ENCODE peak calls at places on chromosome 9, in six cellular contexts. Y is H1, S is bronchial epithelial cell, X is upper lobe of right lung, V is heart left ventricle, R is ovary. J is an unnamed sample.
A peak's percentile ranks its signal among the peaks of the same experiment; 100 is the strongest.

GRCh38 chr9:134663753-134664415 is 22.3 kb downstream of the COL5A1 start:
- DNase-seq in V (peak; percentile 28), S (no peak), X (peak; percentile 40), R (peak; percentile 27), Y (no peak), J (peak; percentile 76)

GRCh38 chr9:6931913-6932312 is 174.1 kb downstream of the KDM4C start:
- DNase-seq in V (no peak), Y (no peak), S (peak; percentile 89), X (no peak), R (no peak), J (peak; percentile 78)

GRCh38 chr9:18920141-18920611 is 112.8 kb downstream of the SAXO1 start:
- DNase-seq in Y (no peak), S (peak; percentile 7), X (no peak), V (no peak), R (no peak), J (peak; percentile 75)

GRCh38 chr9:33445389-33445881 is 2.0 kb downstream of the AQP3 start:
- DNase-seq in X (peak; percentile 87), S (no peak), V (no peak), R (peak; percentile 46), Y (no peak), J (no peak)

GRCh38 chr9:87112656-87113055 is 165.3 kb upstream of the GAS1 start:
- DNase-seq in V (no peak), S (no peak), Y (no peak), R (no peak), X (no peak), J (no peak)

GRCh38 chr9:88538311-88539085 is 3.5 kb downstream of the NXNL2 start:
- DNase-seq in Y (no peak), X (no peak), S (no peak), V (no peak), R (no peak), J (no peak)

GRCh38 chr9:13279284-13280162 is at the start of gene MPDZ:
- DNase-seq in Y (peak; percentile 79), X (peak; percentile 86), R (peak; percentile 87), S (peak; percentile 27), V (peak; percentile 83), J (peak; percentile 66)

GRCh38 chr9:101791938-101792337 is 53.5 kb upstream of the GRIN3A start:
- DNase-seq in Y (peak; percentile 77), S (peak; percentile 32), R (no peak), V (no peak), X (no peak), J (peak; percentile 0)

GRCh38 chr9:134657666-134658377 is 16.2 kb downstream of the COL5A1 start:
- DNase-seq in X (peak; percentile 36), V (peak; percentile 53), Y (no peak), R (peak; percentile 18), S (no peak), J (no peak)

GRCh38 chr9:95008151-95008771 is 281.8 kb downstream of the AOPEP start:
- DNase-seq in Y (no peak), V (no peak), R (no peak), X (no peak), S (peak; percentile 55), J (peak; percentile 43)

GRCh38 chr9:88712484-88712883 is 177.5 kb downstream of the NXNL2 start:
- DNase-seq in X (no peak), V (no peak), Y (no peak), R (no peak), S (no peak), J (no peak)

GRCh38 chr9:2722715-2723114 is 5.4 kb downstream of the KCNV2 start:
- DNase-seq in R (no peak), S (peak; percentile 93), V (no peak), Y (no peak), X (no peak), J (peak; percentile 46)

GRCh38 chr9:2718001-2718697 is 839 bp downstream of the KCNV2 start:
- DNase-seq in X (no peak), Y (no peak), R (no peak), S (no peak), V (no peak), J (no peak)

GRCh38 chr9:2717385-2717784 is at the start of gene KCNV2:
- DNase-seq in X (no peak), R (no peak), V (no peak), Y (no peak), S (no peak), J (no peak)

GRCh38 chr9:2720179-2720654 is 2.9 kb downstream of the KCNV2 start:
- DNase-seq in X (no peak), Y (no peak), V (no peak), R (no peak), S (no peak), J (no peak)

GRCh38 chr9:2718698-2719033 is 1.4 kb downstream of the KCNV2 start:
- DNase-seq in X (no peak), V (no peak), Y (no peak), R (no peak), S (no peak), J (no peak)
- TF ChIP-seq CTCF in X (no peak), V (no peak), Y (no peak), R (no peak), S (no peak), J (no peak)

GRCh38 chr9:8351431-8351830 is 551.9 kb upstream of the DMAC1 start:
- DNase-seq in X (no peak), Y (no peak), V (no peak), R (no peak), S (no peak), J (no peak)
- H3K4me3 ChIP-seq in X (no peak overlapping the region), Y (no peak overlapping the region), V (no peak overlapping the region), R (no peak overlapping the region), S (no peak overlapping the region), J (no peak overlapping the region)

GRCh38 chr9:120916573-120916972 is 10.0 kb downstream of the TRAF1 start:
- DNase-seq in S (no peak), V (no peak), Y (no peak), X (no peak), R (peak; percentile 81), J (peak; percentile 84)
- TF ChIP-seq CTCF in S (peak; percentile 26), V (no peak), Y (peak; percentile 19), X (no peak), R (no peak), J (peak; percentile 28)

DNA sequence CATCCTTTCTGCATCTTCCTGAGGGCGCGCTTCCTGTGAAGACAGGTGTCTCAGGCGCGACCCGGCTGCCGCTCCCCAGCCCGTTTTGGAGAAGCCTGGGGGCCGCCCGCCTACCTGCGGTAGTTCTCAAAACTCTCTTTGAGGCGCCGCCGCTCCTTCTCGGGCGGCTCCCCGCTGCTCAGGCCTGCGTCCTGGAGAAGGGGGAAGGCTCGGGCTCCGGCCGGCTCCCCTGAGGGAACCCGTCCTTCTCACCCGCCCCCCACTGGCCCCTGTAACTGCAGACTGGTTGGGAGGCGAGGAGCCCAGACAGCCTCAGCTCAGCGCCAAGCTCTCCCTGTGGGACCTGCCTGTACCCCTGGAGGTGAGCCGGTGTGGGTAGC is 815 bp upstream of the DNLZ start:
- DNase-seq in V (no peak), Y (no peak), X (no peak), S (no peak), R (no peak), J (no peak)
- H3K4me3 ChIP-seq in V (no peak overlapping the region), Y (no peak overlapping the region), X (no peak overlapping the region), S (no peak overlapping the region), R (no peak overlapping the region), J (no peak overlapping the region)

GRCh38 chr9:130707225-130707976 is 13.8 kb downstream of the EXOSC2 start:
- DNase-seq in Y (peak; percentile 73), R (peak; percentile 59), X (no peak), V (no peak), S (peak; percentile 53), J (peak; percentile 83)
- TF ChIP-seq CTCF in Y (no peak), R (peak; percentile 80), X (peak; percentile 82), V (peak; percentile 81), S (peak; percentile 49), J (peak; percentile 67)

DNA sequence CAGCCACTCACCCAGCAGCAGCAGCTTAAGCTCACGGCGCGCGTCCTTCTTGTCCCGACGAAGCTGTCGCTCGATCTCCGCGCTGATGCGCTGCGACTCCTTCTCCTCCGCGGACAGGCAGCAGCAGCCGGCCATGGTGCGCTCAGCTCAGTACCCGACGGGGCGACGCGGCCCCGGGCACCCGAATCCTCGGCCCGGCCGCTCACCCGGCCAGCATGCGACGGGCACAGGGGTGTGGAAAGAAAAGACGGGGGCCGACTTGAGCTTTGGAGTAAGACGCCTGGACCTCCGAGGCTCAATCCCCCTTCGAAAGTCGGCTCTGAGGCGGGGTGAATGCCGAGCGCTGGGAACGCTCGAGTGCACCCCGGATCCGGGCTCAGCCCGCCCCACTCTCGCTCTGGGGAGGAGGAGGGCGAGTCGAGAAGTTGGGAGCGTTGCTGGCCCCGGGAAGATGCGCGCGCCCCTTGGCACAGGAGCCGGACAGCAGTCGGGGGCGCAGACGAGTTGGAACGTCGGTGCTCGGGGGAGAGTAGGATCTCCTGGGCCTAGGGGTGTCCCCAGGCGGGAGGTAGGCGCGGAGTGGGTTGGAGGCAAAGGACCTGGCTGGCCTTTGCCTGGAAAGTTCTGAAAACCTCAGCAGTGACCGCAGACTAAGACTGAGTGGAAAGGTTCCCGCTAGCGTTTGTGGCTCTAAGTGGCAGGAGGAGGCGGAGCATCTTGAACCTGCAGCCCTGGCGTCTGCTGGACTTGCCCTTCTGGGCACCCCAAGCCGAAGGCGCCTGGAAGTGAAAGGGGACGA is at the start of gene GNA14:
- DNase-seq in V (peak; percentile 73), S (no peak), R (peak; percentile 57), Y (peak; percentile 80), X (no peak), J (no peak)
- H3K4me3 ChIP-seq in V (peak within 1 kb of the TSS; percentile 77), S (peak within 1 kb of the TSS; percentile 2), R (peak within 1 kb of the TSS; percentile 52), Y (peak within 1 kb of the TSS; percentile 72), X (peak within 1 kb of the TSS; percentile 69), J (peak within 1 kb of the TSS; percentile 61)

GRCh38 chr9:70120834-70121510 is 77.3 kb downstream of the MAMDC2 start:
- DNase-seq in S (peak; percentile 95), Y (no peak), R (peak; percentile 64), V (peak; percentile 84), X (no peak), J (peak; percentile 94)
- TF ChIP-seq CTCF in S (peak; percentile 58), Y (peak; percentile 42), R (no peak), V (no peak), X (no peak), J (peak; percentile 35)